ENCODE peak calls at places on chromosomes 5 and 9, in five cellular contexts. V is IMR-90; K is cardiac fibroblast; A is endodermal cell; S is effector memory CD4-positive, alpha-beta T cell. R is an unnamed sample.

GRCh38 chr5:12865529-12865928 is 961.3 kb upstream of the CTNND2 start:
- DNase-seq in V (no peak), K (no peak), A (no peak), S (no peak), R (no peak)

GRCh38 chr5:15719784-15720183 is 219.8 kb downstream of the FBXL7 start:
- DNase-seq in V (no peak), K (peak), A (no peak), S (no peak), R (no peak)

GRCh38 chr9:114275246-114275994 is 47.5 kb upstream of the ORM1 start:
- DNase-seq in V (peak), K (no peak), A (peak), S (no peak), R (no peak)

GRCh38 chr9:97889941-97890557 is 32.3 kb downstream of the TRMO start:
- DNase-seq in V (no peak), K (peak), A (peak), S (peak), R (no peak)

GRCh38 chr9:129547869-129548570 is 72.9 kb downstream of the C9orf50 start:
- DNase-seq in V (no peak), K (no peak), A (peak), S (no peak), R (no peak)

GRCh38 chr9:37974506-37975173 is 70.7 kb upstream of the SLC25A51 start:
- DNase-seq in V (no peak), K (no peak), A (no peak), S (no peak), R (peak)

GRCh38 chr9:115333671-115334070 is 215.7 kb upstream of the TNC start:
- DNase-seq in V (no peak), K (no peak), A (no peak), S (no peak), R (no peak)

GRCh38 chr5:55427157-55427556 is 107.6 kb downstream of the PLPP1 start:
- DNase-seq in V (peak), K (peak), A (no peak), S (no peak), R (peak)

GRCh38 chr9:89047667-89048066 is 56.4 kb downstream of the S1PR3 start:
- DNase-seq in V (no peak), K (no peak), A (no peak), S (no peak), R (no peak)

GRCh38 chr5:139985733-139986132 is 57.4 kb downstream of the NRG2 start:
- DNase-seq in V (peak), K (peak), A (no peak), S (no peak), R (peak)

GRCh38 chr5:174533127-174533453 is 191.3 kb upstream of the MSX2 start:
- DNase-seq in V (peak), K (no peak), A (no peak), S (no peak), R (no peak)

GRCh38 chr9:98960409-98960808 is 16.7 kb downstream of the COL15A1 start:
- DNase-seq in V (no peak), K (no peak), A (no peak), S (no peak), R (no peak)

GRCh38 chr5:140298183-140298601 is 4.7 kb downstream of the PFDN1 start:
- DNase-seq in V (peak), K (peak), A (no peak), S (no peak), R (no peak)

GRCh38 chr5:26278078-26278477 is 760.3 kb downstream of the CDH9 start:
- DNase-seq in V (no peak), K (no peak), A (no peak), S (no peak), R (no peak)

GRCh38 chr5:111127453-111128195 is 35.5 kb downstream of the WDR36 start:
- DNase-seq in V (no peak), K (no peak), A (no peak), S (no peak), R (no peak)

GRCh38 chr5:30937070-30937469 is 256.4 kb upstream of the CDH6 start:
- DNase-seq in V (no peak), K (no peak), A (no peak), S (no peak), R (no peak)

GRCh38 chr5:66180282-66180955 is 36.3 kb downstream of the SREK1 start:
- DNase-seq in V (no peak), K (peak), A (no peak), S (no peak), R (no peak)

GRCh38 chr5:83632874-83633273 is 87.8 kb downstream of the HAPLN1 start:
- DNase-seq in V (peak), K (peak), A (no peak), S (no peak), R (peak)

GRCh38 chr5:33180900-33181299 is 259.9 kb upstream of the TARS1 start:
- DNase-seq in V (peak), K (peak), A (no peak), S (no peak), R (no peak)

GRCh38 chr9:128946945-128947422 is 419 bp downstream of the DOLK start:
- DNase-seq in V (peak), K (peak), A (no peak), S (no peak), R (no peak)

GRCh38 chr5:179301796-179302195 is 43.5 kb downstream of the ADAMTS2 start:
- DNase-seq in V (no peak), K (peak), A (no peak), S (no peak), R (no peak)

GRCh38 chr5:78533356-78533755 is 115.2 kb downstream of the LHFPL2 start:
- DNase-seq in V (peak), K (peak), A (no peak), S (no peak), R (no peak)

GRCh38 chr9:83327750-83328622 is 210.2 kb downstream of the FRMD3 start:
- DNase-seq in V (no peak), K (no peak), A (no peak), S (no peak), R (no peak)

GRCh38 chr5:139796061-139796806 is 626 bp downstream of the PSD2 start:
- DNase-seq in V (no peak), K (no peak), A (peak), S (no peak), R (no peak)

GRCh38 chr5:117504245-117504644 is 929.6 kb upstream of the SEMA6A start:
- DNase-seq in V (peak), K (no peak), A (no peak), S (no peak), R (no peak)

GRCh38 chr9:70340572-70340971 is 73.9 kb downstream of the KLF9 start:
- DNase-seq in V (peak), K (peak), A (no peak), S (no peak), R (no peak)

GRCh38 chr5:7667216-7667767 is 183.6 kb downstream of the CFAP90 start:
- DNase-seq in V (no peak), K (no peak), A (no peak), S (no peak), R (no peak)

GRCh38 chr5:39194466-39195136 is 24.8 kb downstream of the FYB1 start:
- DNase-seq in V (peak), K (peak), A (no peak), S (no peak), R (peak)

GRCh38 chr5:100667021-100667671 is 132.0 kb downstream of the FAM174A start:
- DNase-seq in V (peak), K (peak), A (no peak), S (no peak), R (peak)

GRCh38 chr5:100659080-100659479 is 123.9 kb downstream of the FAM174A start:
- DNase-seq in V (no peak), K (no peak), A (no peak), S (no peak), R (no peak)

GRCh38 chr5:100668511-100668910 is 133.3 kb downstream of the FAM174A start:
- DNase-seq in V (peak), K (peak), A (no peak), S (no peak), R (no peak)

DNA sequence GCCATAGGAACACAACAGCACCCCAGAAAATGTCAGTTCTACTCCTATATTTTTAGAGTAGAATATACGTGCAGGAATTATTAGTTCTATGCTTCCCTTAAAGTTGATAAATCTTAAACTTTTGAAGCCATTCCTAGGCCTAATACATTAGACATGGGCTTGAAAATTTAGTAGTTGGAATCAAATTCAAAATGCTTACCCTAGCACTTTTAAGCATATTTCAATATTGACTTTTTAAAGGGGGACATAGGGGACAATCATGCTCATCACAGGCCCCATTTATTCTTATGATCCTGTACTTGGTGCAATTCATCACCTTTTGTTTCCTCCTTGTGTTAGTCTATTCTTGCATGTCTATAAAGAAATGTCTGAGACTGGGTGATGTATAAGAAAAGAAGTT is 129.0 kb downstream of the FAM174A start:
- DNase-seq in V (no peak), K (no peak), A (no peak), S (no peak), R (no peak)
- H3K4me3 ChIP-seq in V (no peak), K (no peak), A (no peak), S (no peak), R (no peak)

GRCh38 chr9:14902561-14902960 is 7.7 kb downstream of the FREM1 start:
- DNase-seq in V (no peak), K (no peak), A (no peak), S (no peak), R (no peak)
- H3K4me3 ChIP-seq in V (no peak), K (no peak), A (peak), S (no peak), R (no peak)

GRCh38 chr5:88734191-88734640 is 148.8 kb downstream of the MEF2C start:
- DNase-seq in V (no peak), K (peak), A (no peak), S (no peak), R (no peak)
- H3K4me3 ChIP-seq in V (no peak), K (no peak), A (no peak), S (no peak), R (no peak)

GRCh38 chr5:172858990-172859811 is 25.1 kb downstream of the ERGIC1 start:
- DNase-seq in V (peak), K (peak), A (no peak), S (no peak), R (no peak)
- H3K4me3 ChIP-seq in V (no peak), K (no peak), A (no peak), S (no peak), R (no peak)

GRCh38 chr5:61746836-61747575 is 414.9 kb downstream of the ZSWIM6 start:
- DNase-seq in V (no peak), K (no peak), A (no peak), S (no peak), R (no peak)

GRCh38 chr5:61748651-61749050 is 416.6 kb downstream of the ZSWIM6 start:
- DNase-seq in V (no peak), K (no peak), A (no peak), S (no peak), R (no peak)

GRCh38 chr5:61744690-61745619 is 412.9 kb downstream of the ZSWIM6 start:
- DNase-seq in V (no peak), K (no peak), A (no peak), S (no peak), R (no peak)
- H3K4me3 ChIP-seq in V (no peak), K (no peak), A (no peak), S (no peak), R (no peak)

GRCh38 chr9:138101444-138102234 is 224.1 kb downstream of the CACNA1B start:
- DNase-seq in V (no peak), K (no peak), A (peak), S (no peak), R (no peak)

GRCh38 chr9:138103111-138103823 is 225.7 kb downstream of the CACNA1B start:
- DNase-seq in V (no peak), K (no peak), A (peak), S (no peak), R (no peak)

GRCh38 chr9:138100711-138101349 is 223.2 kb downstream of the CACNA1B start:
- DNase-seq in V (no peak), K (no peak), A (peak), S (no peak), R (no peak)

GRCh38 chr9:138103824-138104206 is 226.2 kb downstream of the CACNA1B start:
- DNase-seq in V (no peak), K (no peak), A (peak), S (no peak), R (no peak)

GRCh38 chr9:138102246-138103051 is 224.9 kb downstream of the CACNA1B start:
- DNase-seq in V (no peak), K (no peak), A (peak), S (no peak), R (no peak)
- H3K4me3 ChIP-seq in V (no peak), K (no peak), A (no peak), S (no peak), R (no peak)

GRCh38 chr9:77952641-77953341 is 78.8 kb downstream of the GNAQ start:
- DNase-seq in V (peak), K (peak), A (no peak), S (no peak), R (no peak)

GRCh38 chr9:77953590-77953989 is 78.0 kb downstream of the GNAQ start:
- DNase-seq in V (no peak), K (no peak), A (no peak), S (no peak), R (no peak)

GRCh38 chr9:77954619-77955018 is 77.0 kb downstream of the GNAQ start:
- DNase-seq in V (no peak), K (no peak), A (no peak), S (no peak), R (no peak)

GRCh38 chr9:77956555-77956954 is 75.1 kb downstream of the GNAQ start:
- DNase-seq in V (no peak), K (no peak), A (peak), S (no peak), R (no peak)

GRCh38 chr9:77954018-77954417 is 77.6 kb downstream of the GNAQ start:
- DNase-seq in V (peak), K (peak), A (no peak), S (no peak), R (no peak)
- H3K4me3 ChIP-seq in V (no peak), K (no peak), A (no peak), S (no peak), R (no peak)

R was measured in skeletal muscle cell.